ENCODE peak calls at places on chromosomes 12 and 14, in five cellular contexts. S is activated naive CD4-positive, alpha-beta T cell treated with Interleukin-2 at 50 U/mL for 16 hours; V is effector memory CD4-positive, alpha-beta T cell; I is HEK293T; G is frontal cortex. C is an unnamed sample.

GRCh38 chr14:100056964-100057817 is 8.0 kb upstream of the EVL start:
- DNase-seq in I (peak), S (no peak), V (no peak), G (peak), C (no peak)

GRCh38 chr14:101929096-101929495 is 35.3 kb upstream of the DYNC1H1 start:
- DNase-seq in V (no peak), I (no peak), G (no peak), S (no peak), C (no peak)

GRCh38 chr12:82326905-82327503 is 31.2 kb downstream of the CCDC59 start:
- DNase-seq in V (no peak), S (no peak), G (peak), I (peak), C (no peak)

GRCh38 chr14:73879027-73879426 is 7.6 kb upstream of the ZNF410 start:
- DNase-seq in I (no peak), G (no peak), S (no peak), V (no peak), C (no peak)

GRCh38 chr12:122836027-122836921 is 1.0 kb downstream of the HIP1R start:
- DNase-seq in I (no peak), V (peak), G (peak), S (peak), C (peak)

GRCh38 chr14:63175531-63175930 is 28.7 kb upstream of the RHOJ start:
- DNase-seq in S (no peak), I (no peak), V (no peak), G (no peak), C (no peak)

GRCh38 chr12:121953695-121954094 is 35.3 kb downstream of the CFAP251 start:
- DNase-seq in V (no peak), G (no peak), S (no peak), I (no peak), C (no peak)

GRCh38 chr14:25055998-25056687 is 6.2 kb upstream of the STXBP6 start:
- DNase-seq in I (no peak), G (no peak), V (no peak), S (no peak), C (no peak)

GRCh38 chr14:59060841-59061240 is 127.6 kb upstream of the DAAM1 start:
- DNase-seq in G (no peak), S (no peak), I (no peak), V (no peak), C (no peak)

GRCh38 chr14:69684461-69685183 is 73.2 kb downstream of the SUSD6 start:
- DNase-seq in I (no peak), V (no peak), S (no peak), G (no peak), C (no peak)

GRCh38 chr14:71703477-71703876 is 228.8 kb upstream of the RGS6 start:
- DNase-seq in I (no peak), V (no peak), G (peak), S (no peak), C (no peak)

GRCh38 chr12:102095677-102096263 is 24.1 kb downstream of the NUP37 start:
- DNase-seq in G (no peak), S (no peak), I (peak), V (no peak), C (no peak)

GRCh38 chr14:32028599-32028998 is 48.5 kb upstream of the ARHGAP5 start:
- DNase-seq in V (no peak), S (no peak), I (no peak), G (no peak), C (no peak)

GRCh38 chr12:18899162-18899561 is 161.2 kb downstream of the CAPZA3 start:
- DNase-seq in G (no peak), V (no peak), S (no peak), I (no peak), C (no peak)

GRCh38 chr12:116673713-116674112 is 64.2 kb downstream of the SPRING1 start:
- DNase-seq in V (no peak), S (no peak), I (no peak), G (no peak), C (no peak)

GRCh38 chr12:52205584-52206308 is 13.9 kb upstream of the KRT80 start:
- DNase-seq in V (no peak), G (no peak), I (no peak), S (no peak), C (no peak)

GRCh38 chr12:121167232-121167820 is 34.6 kb downstream of the P2RX7 start:
- DNase-seq in I (no peak), V (no peak), G (no peak), S (no peak), C (no peak)

GRCh38 chr12:99232324-99232723 is 415.2 kb upstream of the GARIN6 start:
- DNase-seq in G (no peak), V (no peak), S (no peak), I (no peak), C (no peak)